ENCODE peak calls at places on chromosome 20, in four cellular contexts. One of them, this sample, is unnamed.

GRCh38 chr20:34538671-34539123 is 19.8 kb upstream of the MAP1LC3A start:
- DNase-seq in K562: peak
- DNase-seq in HepG2: peak
- DNase-seq in H1: no peak
- DNase-seq in this sample: peak

GRCh38 chr20:8126979-8127378 is 5.1 kb upstream of the PLCB1 start:
- DNase-seq in HepG2: peak
- DNase-seq in H1: no peak
- DNase-seq in K562: no peak
- DNase-seq in this sample: no peak

GRCh38 chr20:5448449-5449118 is 131.8 kb upstream of the PROKR2 start:
- DNase-seq in HepG2: peak
- DNase-seq in K562: peak
- DNase-seq in H1: peak
- DNase-seq in this sample: peak

GRCh38 chr20:5991623-5992441 is 41.4 kb downstream of the MCM8 start:
- DNase-seq in H1: no peak
- DNase-seq in K562: no peak
- DNase-seq in HepG2: no peak
- DNase-seq in this sample: peak

GRCh38 chr20:59678286-59678685 is 73.9 kb downstream of the PHACTR3 start:
- DNase-seq in K562: no peak
- DNase-seq in H1: no peak
- DNase-seq in HepG2: no peak
- DNase-seq in this sample: no peak

GRCh38 chr20:60117040-60117439 is 158.8 kb downstream of the CDH26 start:
- DNase-seq in HepG2: no peak
- DNase-seq in H1: no peak
- DNase-seq in K562: no peak
- DNase-seq in this sample: no peak

GRCh38 chr20:50992733-50993457 is 30.0 kb downstream of the KCNG1 start:
- DNase-seq in HepG2: peak
- DNase-seq in H1: peak
- DNase-seq in K562: peak
- DNase-seq in this sample: peak

GRCh38 chr20:13772529-13772928 is 12.2 kb downstream of the ESF1 start:
- DNase-seq in K562: no peak
- DNase-seq in HepG2: no peak
- DNase-seq in H1: no peak
- DNase-seq in this sample: no peak

GRCh38 chr20:51412991-51413471 is 129.5 kb downstream of the NFATC2 start:
- DNase-seq in HepG2: peak
- DNase-seq in H1: no peak
- DNase-seq in K562: no peak
- DNase-seq in this sample: no peak

GRCh38 chr20:53100476-53100911 is 128.3 kb downstream of the TSHZ2 start:
- DNase-seq in HepG2: no peak
- DNase-seq in K562: no peak
- DNase-seq in H1: no peak
- DNase-seq in this sample: no peak

GRCh38 chr20:62010551-62011402 is 54.9 kb downstream of the TAF4 start:
- DNase-seq in HepG2: peak
- DNase-seq in K562: peak
- DNase-seq in H1: peak
- DNase-seq in this sample: peak

GRCh38 chr20:59526242-59527225 is 77.8 kb upstream of the PHACTR3 start:
- DNase-seq in HepG2: peak
- DNase-seq in K562: no peak
- DNase-seq in H1: no peak
- DNase-seq in this sample: peak

GRCh38 chr20:46720019-46720418 is 10.6 kb downstream of the SLC2A10 start:
- DNase-seq in HepG2: no peak
- DNase-seq in H1: no peak
- DNase-seq in K562: no peak
- DNase-seq in this sample: no peak

GRCh38 chr20:10527781-10528180 is 92.7 kb downstream of the SLX4IP start:
- DNase-seq in K562: no peak
- DNase-seq in H1: no peak
- DNase-seq in HepG2: no peak
- DNase-seq in this sample: no peak

GRCh38 chr20:64211874-64212658 is 43.5 kb upstream of the PCMTD2 start:
- DNase-seq in H1: no peak
- DNase-seq in HepG2: no peak
- DNase-seq in K562: no peak
- DNase-seq in this sample: no peak

GRCh38 chr20:63053430-63054102 is 46.8 kb upstream of the BHLHE23 start:
- DNase-seq in H1: no peak
- DNase-seq in HepG2: no peak
- DNase-seq in K562: no peak
- DNase-seq in this sample: no peak
- TF ChIP-seq RNF2 in H1: no peak
- TF ChIP-seq RNF2 in HepG2: no peak
- TF ChIP-seq RNF2 in K562: no peak
- TF ChIP-seq RNF2 in this sample: no peak

DNA sequence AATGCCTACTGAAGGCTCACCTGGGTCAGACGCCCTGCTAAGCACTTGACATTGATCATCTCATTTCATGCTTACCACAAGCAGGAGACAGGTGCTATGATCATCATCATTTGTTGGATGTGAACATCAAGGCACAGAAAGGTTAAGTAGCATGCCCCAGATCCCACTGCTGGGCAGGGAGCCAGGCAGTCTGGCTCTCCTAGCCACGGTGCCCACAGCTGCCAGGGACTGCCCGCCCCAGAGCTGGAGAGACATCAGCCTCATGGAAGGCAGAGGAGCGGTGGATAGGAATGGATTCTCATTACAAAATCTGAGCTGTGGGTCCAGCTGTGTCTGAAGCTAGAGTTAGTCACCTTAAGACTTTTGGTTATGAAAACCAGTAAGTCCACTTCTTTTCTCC is 3.6 kb downstream of the SULF2 start:
- DNase-seq in H1: no peak
- DNase-seq in HepG2: no peak
- DNase-seq in K562: no peak
- DNase-seq in this sample: no peak
- TF ChIP-seq RNF2 in H1: no peak
- TF ChIP-seq RNF2 in HepG2: no peak
- TF ChIP-seq RNF2 in K562: no peak
- TF ChIP-seq RNF2 in this sample: no peak

GRCh38 chr20:44829688-44830087 is 19.3 kb upstream of the RIMS4 start:
- DNase-seq in K562: no peak
- DNase-seq in HepG2: no peak
- DNase-seq in H1: no peak
- DNase-seq in this sample: no peak
- TF ChIP-seq RNF2 in K562: no peak
- TF ChIP-seq RNF2 in HepG2: no peak
- TF ChIP-seq RNF2 in H1: no peak
- TF ChIP-seq RNF2 in this sample: no peak

GRCh38 chr20:32329817-32330554 is 28.1 kb upstream of the ASXL1 start:
- DNase-seq in K562: no peak
- DNase-seq in HepG2: peak
- DNase-seq in H1: no peak
- DNase-seq in this sample: no peak

GRCh38 chr20:32333988-32334885 is 23.9 kb upstream of the ASXL1 start:
- DNase-seq in HepG2: no peak
- DNase-seq in H1: no peak
- DNase-seq in K562: peak
- DNase-seq in this sample: no peak

GRCh38 chr20:32330555-32330897 is 27.6 kb upstream of the ASXL1 start:
- DNase-seq in K562: no peak
- DNase-seq in H1: no peak
- DNase-seq in HepG2: no peak
- DNase-seq in this sample: no peak

GRCh38 chr20:32332614-32333013 is 25.5 kb upstream of the ASXL1 start:
- DNase-seq in HepG2: no peak
- DNase-seq in K562: no peak
- DNase-seq in H1: no peak
- DNase-seq in this sample: no peak

DNA sequence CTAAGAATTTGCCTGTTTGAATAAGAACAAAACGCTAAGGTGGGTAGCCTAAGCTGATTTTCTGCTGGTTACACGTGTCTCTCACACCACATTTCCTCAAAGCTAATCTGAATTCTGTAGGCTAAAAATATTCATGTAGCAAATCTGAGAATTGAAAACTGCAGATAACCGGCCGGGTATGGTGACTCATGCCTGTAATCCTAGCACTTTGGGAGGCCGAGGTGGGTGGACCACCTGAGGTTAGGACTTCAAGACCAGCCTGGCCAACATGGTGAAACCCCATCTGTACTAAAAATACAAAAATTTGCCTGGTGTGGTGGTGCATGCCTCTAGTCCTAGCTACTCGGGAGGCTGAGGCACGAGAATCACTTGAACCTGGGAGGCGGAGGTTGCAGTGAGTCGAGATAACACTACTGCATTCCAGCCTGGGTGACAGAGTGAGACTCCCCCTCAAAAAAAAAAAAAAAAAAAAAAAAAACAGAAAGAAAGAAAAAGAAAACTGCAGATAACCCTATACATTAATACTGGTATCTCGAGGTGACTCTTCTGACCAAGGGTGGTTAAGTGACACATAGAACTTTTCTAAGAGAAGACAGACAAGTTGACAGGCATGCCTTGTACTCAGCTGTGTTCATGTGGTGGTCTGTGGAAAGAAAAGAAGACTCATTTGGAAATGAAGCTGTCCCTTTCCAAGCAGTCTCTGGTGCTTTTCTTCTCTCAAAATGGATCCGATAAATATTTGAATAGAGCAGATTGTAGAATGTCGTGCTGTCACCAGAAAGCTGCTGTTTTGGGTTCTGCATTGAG is 24.7 kb upstream of the ASXL1 start:
- DNase-seq in HepG2: no peak
- DNase-seq in H1: no peak
- DNase-seq in K562: peak
- DNase-seq in this sample: no peak
- TF ChIP-seq RNF2 in HepG2: no peak
- TF ChIP-seq RNF2 in H1: no peak
- TF ChIP-seq RNF2 in K562: no peak
- TF ChIP-seq RNF2 in this sample: no peak

DNA sequence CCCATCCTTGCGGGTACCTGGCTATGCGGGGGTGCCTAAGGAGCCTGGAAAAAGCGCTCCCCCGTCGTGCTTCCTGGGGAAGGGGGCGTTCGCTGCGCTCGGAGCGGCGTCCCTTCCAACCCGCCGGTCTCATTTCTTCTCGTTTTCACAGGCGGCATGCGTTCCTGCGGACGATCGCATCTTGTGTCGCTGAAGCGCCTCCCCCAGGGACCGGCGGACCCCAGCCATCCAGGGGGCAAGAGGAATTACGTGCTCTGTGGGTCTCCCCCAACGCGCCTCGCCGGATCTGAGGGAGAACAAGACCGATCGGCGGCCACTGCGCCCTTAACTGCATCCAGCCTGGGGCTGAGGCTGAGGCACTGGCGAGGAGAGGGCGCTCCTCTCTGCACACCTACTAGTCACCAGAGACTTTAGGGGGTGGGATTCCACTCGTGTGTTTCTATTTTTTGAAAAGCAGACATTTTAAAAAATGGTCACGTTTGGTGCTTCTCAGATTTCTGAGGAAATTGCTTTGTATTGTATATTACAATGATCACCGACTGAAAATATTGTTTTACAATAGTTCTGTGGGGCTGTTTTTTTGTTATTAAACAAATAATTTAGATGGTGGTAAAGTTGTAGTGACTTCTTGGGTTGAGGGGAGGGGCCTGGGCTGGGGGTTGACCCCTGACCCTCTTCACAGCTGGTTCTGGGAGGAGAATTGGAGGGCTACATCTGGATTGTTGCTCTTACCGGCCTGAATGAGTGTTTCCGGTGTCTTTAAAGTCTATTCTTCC is 1.0 kb downstream of the ID1 start:
- DNase-seq in H1: no peak
- DNase-seq in HepG2: peak
- DNase-seq in K562: peak
- DNase-seq in this sample: no peak
- TF ChIP-seq RNF2 in H1: peak
- TF ChIP-seq RNF2 in HepG2: no peak
- TF ChIP-seq RNF2 in K562: no peak
- TF ChIP-seq RNF2 in this sample: no peak

GRCh38 chr20:43237651-43238050 is 47.9 kb upstream of the PTPRT start:
- DNase-seq in K562: no peak
- DNase-seq in H1: no peak
- DNase-seq in HepG2: no peak
- DNase-seq in this sample: no peak
- TF ChIP-seq RNF2 in K562: no peak
- TF ChIP-seq RNF2 in H1: no peak
- TF ChIP-seq RNF2 in HepG2: no peak
- TF ChIP-seq RNF2 in this sample: no peak

GRCh38 chr20:63058696-63059335 is 52.1 kb upstream of the BHLHE23 start:
- DNase-seq in K562: peak
- DNase-seq in H1: no peak
- DNase-seq in HepG2: no peak
- DNase-seq in this sample: no peak

GRCh38 chr20:63061701-63062100 is 54.9 kb upstream of the BHLHE23 start:
- DNase-seq in K562: no peak
- DNase-seq in HepG2: no peak
- DNase-seq in H1: no peak
- DNase-seq in this sample: no peak

GRCh38 chr20:63059684-63060056 is 52.9 kb upstream of the BHLHE23 start:
- DNase-seq in K562: no peak
- DNase-seq in H1: no peak
- DNase-seq in HepG2: no peak
- DNase-seq in this sample: no peak

GRCh38 chr20:63061051-63061531 is 54.3 kb upstream of the BHLHE23 start:
- DNase-seq in H1: no peak
- DNase-seq in HepG2: no peak
- DNase-seq in K562: no peak
- DNase-seq in this sample: no peak

DNA sequence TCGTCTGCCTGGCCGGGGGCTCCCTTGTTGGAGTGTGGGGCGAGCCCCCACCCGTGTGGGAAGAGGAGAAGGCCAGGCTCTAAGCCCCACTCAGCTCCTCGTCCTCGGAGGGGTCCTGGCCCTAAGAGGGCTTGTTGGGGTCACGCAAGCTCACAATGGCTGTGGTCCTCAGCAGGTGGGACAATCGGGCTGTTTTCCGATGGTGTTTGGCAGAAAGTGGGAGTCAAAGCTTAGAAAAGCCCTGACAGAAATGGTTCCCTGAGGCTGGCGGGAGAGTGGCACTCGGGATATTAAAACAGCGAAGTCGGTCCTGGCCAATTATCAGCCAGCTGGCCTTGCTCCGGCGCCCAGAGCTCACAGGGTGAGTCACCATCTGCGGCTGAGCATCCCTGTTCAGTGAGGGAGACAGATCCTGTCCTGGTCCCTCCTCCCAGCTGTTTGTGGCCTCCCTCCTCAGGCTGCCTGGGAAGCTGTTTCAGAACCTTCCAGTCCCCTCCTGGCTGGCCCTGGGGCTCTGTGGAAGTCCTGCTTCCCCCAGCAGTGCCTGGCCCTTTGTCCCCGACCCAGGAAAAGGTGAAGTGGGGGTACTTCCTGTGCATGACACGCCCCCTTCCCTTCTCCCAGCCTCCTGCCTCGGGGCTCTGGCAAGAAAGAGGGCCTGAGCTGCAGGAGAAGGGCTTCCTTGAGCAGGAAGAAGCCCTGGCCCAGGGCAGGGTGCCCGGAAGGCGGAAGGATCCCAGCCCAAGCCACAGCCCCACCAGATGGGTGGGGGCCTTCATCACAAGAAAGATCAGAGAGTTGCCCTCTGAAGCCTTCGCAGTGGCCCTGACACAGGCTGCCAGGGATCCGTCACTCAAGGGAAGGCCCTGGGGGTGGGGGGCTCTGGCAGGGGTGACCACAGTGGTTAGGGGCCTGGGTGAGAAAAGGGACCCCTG is 53.6 kb upstream of the BHLHE23 start:
- DNase-seq in K562: peak
- DNase-seq in H1: no peak
- DNase-seq in HepG2: no peak
- DNase-seq in this sample: no peak
- TF ChIP-seq RNF2 in K562: no peak
- TF ChIP-seq RNF2 in H1: no peak
- TF ChIP-seq RNF2 in HepG2: no peak
- TF ChIP-seq RNF2 in this sample: no peak